ENCODE peak calls at places on chromosomes 4 and X, in five cellular contexts. One of them, this sample, is unnamed.

GRCh38 chrX:100647739-100648138 is 3.7 kb downstream of the SRPX2 start:
- DNase-seq in heart right ventricle: no peak
- DNase-seq in colonic mucosa: no peak
- DNase-seq in suprapubic skin: no peak
- DNase-seq in H9: no peak
- DNase-seq in this sample: no peak

GRCh38 chr4:149173241-149174013 is 642.2 kb downstream of the IQCM start:
- DNase-seq in heart right ventricle: no peak
- DNase-seq in colonic mucosa: no peak
- DNase-seq in suprapubic skin: no peak
- DNase-seq in H9: no peak
- DNase-seq in this sample: no peak

GRCh38 chrX:28880136-28880535 is 292.9 kb downstream of the IL1RAPL1 start:
- DNase-seq in heart right ventricle: no peak
- DNase-seq in colonic mucosa: no peak
- DNase-seq in suprapubic skin: no peak
- DNase-seq in H9: no peak
- DNase-seq in this sample: no peak

GRCh38 chrX:154123241-154124219 is 20.5 kb upstream of the OPN1LW start:
- DNase-seq in heart right ventricle: peak; percentile 22
- DNase-seq in colonic mucosa: peak; percentile 49
- DNase-seq in suprapubic skin: no peak
- DNase-seq in H9: no peak
- DNase-seq in this sample: no peak

GRCh38 chrX:148836741-148837140 is 336.3 kb downstream of the AFF2 start:
- DNase-seq in heart right ventricle: no peak
- DNase-seq in colonic mucosa: no peak
- DNase-seq in suprapubic skin: no peak
- DNase-seq in H9: no peak
- DNase-seq in this sample: no peak

GRCh38 chrX:153582896-153583295 is 16.0 kb downstream of the CCNQ start:
- DNase-seq in heart right ventricle: no peak
- DNase-seq in colonic mucosa: no peak
- DNase-seq in suprapubic skin: no peak
- DNase-seq in H9: no peak
- DNase-seq in this sample: no peak

GRCh38 chrX:10021461-10022272 is 54.5 kb downstream of the CLDN34 start:
- DNase-seq in heart right ventricle: no peak
- DNase-seq in colonic mucosa: no peak
- DNase-seq in suprapubic skin: no peak
- DNase-seq in H9: no peak
- DNase-seq in this sample: no peak

GRCh38 chrX:46642145-46642544 is 68.6 kb downstream of the CHST7 start:
- DNase-seq in heart right ventricle: peak; percentile 7
- DNase-seq in colonic mucosa: no peak
- DNase-seq in suprapubic skin: no peak
- DNase-seq in H9: no peak
- DNase-seq in this sample: no peak

GRCh38 chrX:150362599-150363481 is at the start of gene MAMLD1:
- DNase-seq in heart right ventricle: peak; percentile 68
- DNase-seq in colonic mucosa: peak; percentile 46
- DNase-seq in suprapubic skin: peak; percentile 77
- DNase-seq in H9: peak; percentile 31
- DNase-seq in this sample: peak; percentile 68

GRCh38 chrX:12974217-12974796 is 603 bp upstream of the TMSB4X start:
- DNase-seq in heart right ventricle: peak; percentile 25
- DNase-seq in colonic mucosa: peak; percentile 73
- DNase-seq in suprapubic skin: peak; percentile 87
- DNase-seq in H9: peak; percentile 54
- DNase-seq in this sample: peak; percentile 66

GRCh38 chr4:147173317-147173716 is 227.7 kb upstream of the TTC29 start:
- DNase-seq in heart right ventricle: no peak
- DNase-seq in colonic mucosa: no peak
- DNase-seq in suprapubic skin: no peak
- DNase-seq in H9: no peak
- DNase-seq in this sample: no peak

GRCh38 chr4:76948441-76949292 is 885 bp upstream of the SEPTIN11 start:
- DNase-seq in heart right ventricle: peak; percentile 77
- DNase-seq in colonic mucosa: peak; percentile 81
- DNase-seq in suprapubic skin: peak; percentile 88
- DNase-seq in H9: peak; percentile 75
- DNase-seq in this sample: peak; percentile 71

GRCh38 chr4:3436798-3437581 is 4.8 kb upstream of the HGFAC start:
- DNase-seq in heart right ventricle: no peak
- DNase-seq in colonic mucosa: peak; percentile 53
- DNase-seq in suprapubic skin: no peak
- DNase-seq in H9: no peak
- DNase-seq in this sample: peak; percentile 38

GRCh38 chrX:68692651-68693050 is 45.2 kb downstream of the STARD8 start:
- DNase-seq in heart right ventricle: no peak
- DNase-seq in colonic mucosa: no peak
- DNase-seq in suprapubic skin: no peak
- DNase-seq in H9: no peak
- DNase-seq in this sample: no peak

GRCh38 chr4:159227378-159227777 is 124.5 kb downstream of the RAPGEF2 start:
- DNase-seq in heart right ventricle: no peak
- DNase-seq in colonic mucosa: no peak
- DNase-seq in suprapubic skin: no peak
- DNase-seq in H9: no peak
- DNase-seq in this sample: no peak

GRCh38 chr4:622071-622995 is 3.0 kb upstream of the PDE6B start:
- DNase-seq in heart right ventricle: no peak
- DNase-seq in colonic mucosa: no peak
- DNase-seq in suprapubic skin: peak; percentile 16
- DNase-seq in H9: no peak
- DNase-seq in this sample: no peak

GRCh38 chrX:1466232-1466661 is 13.5 kb upstream of the ASMTL start:
- DNase-seq in heart right ventricle: peak; percentile 2
- DNase-seq in colonic mucosa: peak; percentile 12
- DNase-seq in suprapubic skin: peak; percentile 48
- DNase-seq in H9: peak; percentile 27
- DNase-seq in this sample: peak; percentile 26

GRCh38 chr4:40562681-40563080 is 67.0 kb downstream of the RBM47 start:
- DNase-seq in heart right ventricle: no peak
- DNase-seq in colonic mucosa: no peak
- DNase-seq in suprapubic skin: no peak
- DNase-seq in H9: no peak
- DNase-seq in this sample: no peak

GRCh38 chr4:167602157-167602556 is 367.9 kb upstream of the SPOCK3 start:
- DNase-seq in heart right ventricle: no peak
- DNase-seq in colonic mucosa: no peak
- DNase-seq in suprapubic skin: no peak
- DNase-seq in H9: no peak
- DNase-seq in this sample: no peak

GRCh38 chrX:48715066-48715465 is 18.5 kb downstream of the SUV39H1 start:
- DNase-seq in heart right ventricle: no peak
- DNase-seq in colonic mucosa: no peak
- DNase-seq in suprapubic skin: no peak
- DNase-seq in H9: no peak
- DNase-seq in this sample: no peak

GRCh38 chr4:185120631-185120946 is 22.5 kb upstream of the SLC25A4 start:
- DNase-seq in heart right ventricle: no peak
- DNase-seq in colonic mucosa: no peak
- DNase-seq in suprapubic skin: no peak
- DNase-seq in H9: no peak
- DNase-seq in this sample: no peak

GRCh38 chrX:63513825-63514574 is 162.9 kb upstream of the SPIN4 start:
- DNase-seq in heart right ventricle: peak; percentile 28
- DNase-seq in colonic mucosa: no peak
- DNase-seq in suprapubic skin: no peak
- DNase-seq in H9: no peak
- DNase-seq in this sample: no peak

GRCh38 chr4:147351083-147351787 is 129.7 kb upstream of the EDNRA start:
- DNase-seq in heart right ventricle: no peak
- DNase-seq in colonic mucosa: no peak
- DNase-seq in suprapubic skin: no peak
- DNase-seq in H9: no peak
- DNase-seq in this sample: no peak

GRCh38 chrX:107730991-107731766 is 44.4 kb downstream of the TSC22D3 start:
- DNase-seq in heart right ventricle: no peak
- DNase-seq in colonic mucosa: no peak
- DNase-seq in suprapubic skin: no peak
- DNase-seq in H9: no peak
- DNase-seq in this sample: no peak

GRCh38 chr4:81628489-81628888 is 156.8 kb upstream of the RASGEF1B start:
- DNase-seq in heart right ventricle: no peak
- DNase-seq in colonic mucosa: no peak
- DNase-seq in suprapubic skin: no peak
- DNase-seq in H9: no peak
- DNase-seq in this sample: no peak
- H3K27ac ChIP-seq in heart right ventricle: no peak overlapping the region
- H3K27ac ChIP-seq in colonic mucosa: no peak overlapping the region
- H3K27ac ChIP-seq in suprapubic skin: no peak overlapping the region
- H3K27ac ChIP-seq in H9: no peak overlapping the region
- H3K27ac ChIP-seq in this sample: no peak overlapping the region

DNA sequence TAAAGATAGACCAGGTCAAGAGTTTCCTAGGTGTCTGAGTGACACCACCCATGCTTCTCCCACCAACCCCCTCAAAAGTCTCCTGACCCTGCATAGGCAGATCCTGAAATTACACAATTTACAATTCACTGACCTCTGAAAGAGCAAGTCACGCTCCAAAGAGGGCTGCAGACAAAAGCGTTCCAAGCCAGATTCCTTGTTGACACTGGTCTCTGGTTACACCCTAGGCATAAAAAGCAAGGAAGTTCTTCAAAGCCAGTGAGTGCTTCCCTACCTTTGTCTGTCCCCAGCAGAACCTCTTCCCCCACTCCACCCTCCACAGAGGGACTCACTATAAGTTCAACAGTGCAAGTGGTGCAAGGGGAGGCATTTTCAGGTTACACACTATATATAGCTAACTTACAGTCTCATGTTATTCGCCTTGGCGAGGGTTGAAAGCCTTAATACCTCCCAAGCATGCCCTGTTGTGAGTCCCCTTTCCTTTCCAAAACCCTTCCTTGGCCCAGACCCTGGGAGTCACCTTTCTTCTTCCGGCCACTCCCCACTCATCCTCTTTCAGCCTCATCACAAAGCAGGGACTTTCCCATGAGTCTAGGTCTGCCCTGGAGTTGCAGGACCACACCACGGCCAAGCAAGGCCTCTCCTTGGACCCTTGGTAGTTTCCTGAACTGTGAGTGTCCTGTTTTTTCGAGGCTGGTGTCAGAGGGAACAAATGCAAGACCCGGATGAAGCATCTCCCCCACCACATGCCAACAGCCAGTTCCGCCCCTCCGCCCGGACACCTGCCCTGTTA is 58.0 kb upstream of the KLF3 start:
- DNase-seq in heart right ventricle: no peak
- DNase-seq in colonic mucosa: peak; percentile 58
- DNase-seq in suprapubic skin: no peak
- DNase-seq in H9: no peak
- DNase-seq in this sample: no peak
- H3K27ac ChIP-seq in heart right ventricle: no peak overlapping the region
- H3K27ac ChIP-seq in colonic mucosa: peak overlapping the region; percentile 26
- H3K27ac ChIP-seq in suprapubic skin: no peak overlapping the region
- H3K27ac ChIP-seq in H9: no peak overlapping the region
- H3K27ac ChIP-seq in this sample: no peak overlapping the region

DNA sequence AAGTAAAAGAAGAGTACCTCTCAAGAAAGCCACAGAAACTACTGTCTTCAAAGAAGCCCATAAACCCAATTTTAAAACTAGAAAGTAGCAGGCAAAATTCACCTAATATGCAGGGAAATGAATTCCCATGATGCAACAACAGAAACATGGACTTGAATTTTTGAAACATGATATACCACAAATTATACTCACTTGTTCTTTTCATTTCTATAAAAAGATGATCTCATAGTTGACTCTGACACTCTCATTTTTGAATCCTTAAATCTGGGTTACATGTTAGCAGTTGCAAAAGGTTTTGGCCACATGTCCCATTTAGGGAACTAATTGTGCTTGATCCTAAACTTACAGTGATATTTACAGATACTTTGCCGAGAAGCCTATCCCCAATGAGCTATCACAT is 1130.8 kb downstream of the FAT4 start:
- DNase-seq in heart right ventricle: no peak
- DNase-seq in colonic mucosa: no peak
- DNase-seq in suprapubic skin: no peak
- DNase-seq in H9: no peak
- DNase-seq in this sample: no peak
- H3K27ac ChIP-seq in heart right ventricle: no peak overlapping the region
- H3K27ac ChIP-seq in colonic mucosa: no peak overlapping the region
- H3K27ac ChIP-seq in suprapubic skin: no peak overlapping the region
- H3K27ac ChIP-seq in H9: no peak overlapping the region
- H3K27ac ChIP-seq in this sample: no peak overlapping the region

GRCh38 chr4:70559924-70560323 is 32.1 kb upstream of the AMBN start:
- DNase-seq in heart right ventricle: no peak
- DNase-seq in colonic mucosa: no peak
- DNase-seq in suprapubic skin: no peak
- DNase-seq in H9: no peak
- DNase-seq in this sample: no peak
- H3K27ac ChIP-seq in heart right ventricle: no peak overlapping the region
- H3K27ac ChIP-seq in colonic mucosa: no peak overlapping the region
- H3K27ac ChIP-seq in suprapubic skin: no peak overlapping the region
- H3K27ac ChIP-seq in H9: no peak overlapping the region
- H3K27ac ChIP-seq in this sample: no peak overlapping the region

GRCh38 chr4:140157341-140157740 is 3.4 kb upstream of the MAML3 start:
- DNase-seq in heart right ventricle: no peak
- DNase-seq in colonic mucosa: no peak
- DNase-seq in suprapubic skin: no peak
- DNase-seq in H9: no peak
- DNase-seq in this sample: no peak
- H3K27ac ChIP-seq in heart right ventricle: no peak overlapping the region
- H3K27ac ChIP-seq in colonic mucosa: peak overlapping the region; percentile 42
- H3K27ac ChIP-seq in suprapubic skin: no peak overlapping the region
- H3K27ac ChIP-seq in H9: no peak overlapping the region
- H3K27ac ChIP-seq in this sample: no peak overlapping the region

DNA sequence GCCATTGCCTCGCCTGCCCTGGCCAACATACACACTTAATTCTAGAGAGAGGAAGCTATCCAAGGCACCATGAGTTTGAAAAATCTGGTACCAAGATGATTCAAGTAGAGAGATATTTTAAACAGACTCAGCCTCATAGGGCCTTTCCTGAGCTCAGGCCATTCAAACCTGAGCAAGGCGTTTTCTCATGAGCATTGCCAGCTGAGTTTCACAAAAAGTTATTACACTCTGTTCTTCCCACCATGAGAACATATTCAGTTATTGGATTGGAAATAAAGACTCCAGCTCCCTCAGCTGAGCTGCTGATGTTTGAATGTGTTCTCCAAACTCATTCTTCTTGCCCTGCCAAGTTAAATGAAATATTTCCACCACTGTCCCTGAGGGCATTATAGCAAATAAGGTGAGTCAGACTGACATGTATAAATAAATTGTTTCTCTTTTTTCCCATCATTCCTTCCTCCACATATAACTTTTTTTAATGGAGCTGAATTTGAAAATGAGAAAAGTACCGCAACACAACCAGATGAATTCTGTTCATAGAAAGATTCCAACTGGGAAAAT is 429.6 kb downstream of the RAB28 start:
- DNase-seq in heart right ventricle: no peak
- DNase-seq in colonic mucosa: no peak
- DNase-seq in suprapubic skin: no peak
- DNase-seq in H9: no peak
- DNase-seq in this sample: no peak
- H3K27ac ChIP-seq in heart right ventricle: no peak overlapping the region
- H3K27ac ChIP-seq in colonic mucosa: no peak overlapping the region
- H3K27ac ChIP-seq in suprapubic skin: no peak overlapping the region
- H3K27ac ChIP-seq in H9: no peak overlapping the region
- H3K27ac ChIP-seq in this sample: no peak overlapping the region

GRCh38 chr4:67584496-67584895 is 26.0 kb downstream of the STAP1 start:
- DNase-seq in heart right ventricle: no peak
- DNase-seq in colonic mucosa: no peak
- DNase-seq in suprapubic skin: no peak
- DNase-seq in H9: no peak
- DNase-seq in this sample: no peak
- H3K27ac ChIP-seq in heart right ventricle: no peak overlapping the region
- H3K27ac ChIP-seq in colonic mucosa: no peak overlapping the region
- H3K27ac ChIP-seq in suprapubic skin: no peak overlapping the region
- H3K27ac ChIP-seq in H9: no peak overlapping the region
- H3K27ac ChIP-seq in this sample: no peak overlapping the region

This sample was measured in lung.